ENCODE peak calls at places on chromosomes 1 and 21, in five cellular contexts. D, A, O, L and C are unnamed samples. For H3K4me1, the result is how much of the 10 kb centered on the place peaks cover.

GRCh38 chr1:155834296-155834926 is 22.6 kb downstream of the GON4L start:
- DNase-seq in O (no peak), A (no peak), L (peak), D (peak), C (no peak)

GRCh38 chr21:35467536-35467935 is 418.4 kb upstream of the RUNX1 start:
- DNase-seq in A (no peak), L (peak), O (no peak), D (no peak), C (no peak)

GRCh38 chr1:23793018-23793781 is 2.3 kb downstream of the LYPLA2 start:
- DNase-seq in D (peak), A (peak), O (no peak), L (no peak), C (no peak)

GRCh38 chr1:229940689-229941088 is 126.3 kb upstream of the GALNT2 start:
- DNase-seq in O (no peak), A (no peak), L (peak), D (no peak), C (no peak)

GRCh38 chr1:151945725-151946365 is 36.5 kb upstream of the THEM4 start:
- DNase-seq in O (peak), A (peak), D (peak), L (peak), C (peak)

GRCh38 chr1:116176306-116176789 is 65.1 kb downstream of the MAB21L3 start:
- DNase-seq in A (no peak), D (no peak), O (no peak), L (no peak), C (no peak)

GRCh38 chr1:176522310-176522846 is 59.4 kb downstream of the PAPPA2 start:
- DNase-seq in D (no peak), A (no peak), L (no peak), O (no peak), C (no peak)

GRCh38 chr1:246210751-246211150 is 296.3 kb downstream of the SMYD3 start:
- DNase-seq in O (no peak), D (no peak), L (no peak), A (no peak), C (no peak)

GRCh38 chr21:42862123-42862475 is 17.2 kb downstream of the WDR4 start:
- DNase-seq in D (no peak), L (no peak), O (no peak), A (no peak), C (no peak)

GRCh38 chr21:37045139-37045538 is 27.7 kb downstream of the PIGP start:
- DNase-seq in A (no peak), L (no peak), O (no peak), D (no peak), C (no peak)

GRCh38 chr1:30036229-30036547 is 687.2 kb downstream of the MATN1 start:
- DNase-seq in A (no peak), L (no peak), O (no peak), D (no peak), C (no peak)

GRCh38 chr1:151540982-151541377 is 871 bp downstream of the TUFT1 start:
- DNase-seq in D (no peak), A (peak), L (no peak), O (peak), C (no peak)

GRCh38 chr1:99674665-99675064 is 28.8 kb downstream of the PALMD start:
- DNase-seq in O (no peak), A (no peak), L (peak), D (no peak), C (no peak)

GRCh38 chr1:229637746-229638145 is 11.7 kb downstream of the URB2 start:
- DNase-seq in L (no peak), A (no peak), O (no peak), D (no peak), C (no peak)

GRCh38 chr1:224726783-224727182 is 110.7 kb downstream of the CNIH3 start:
- DNase-seq in O (peak), A (no peak), L (peak), D (peak), C (peak)

GRCh38 chr21:27817061-27817460 is 850.2 kb upstream of the ADAMTS5 start:
- DNase-seq in O (no peak), A (no peak), L (no peak), D (no peak), C (no peak)

GRCh38 chr1:29428216-29428615 is 191.9 kb downstream of the PTPRU start:
- DNase-seq in A (no peak), D (no peak), L (no peak), O (no peak), C (no peak)

GRCh38 chr21:41961282-41961701 is 7.5 kb upstream of the C2CD2 start:
- DNase-seq in D (peak), O (no peak), L (peak), A (no peak), C (no peak)

GRCh38 chr1:75786901-75787455 is 922 bp downstream of the RABGGTB start:
- DNase-seq in D (no peak), O (no peak), A (no peak), L (no peak), C (no peak)

GRCh38 chr1:10283318-10283984 is 73.1 kb downstream of the KIF1B start:
- DNase-seq in A (no peak), L (no peak), O (no peak), D (no peak), C (peak)

GRCh38 chr21:43283136-43283924 is 114.5 kb downstream of the CRYAA start:
- DNase-seq in L (no peak), O (peak), D (no peak), A (no peak), C (no peak)

GRCh38 chr1:59947047-59947938 is 20.7 kb upstream of the CYP2J2 start:
- DNase-seq in A (peak), L (peak), D (peak), O (peak), C (peak)

GRCh38 chr1:201025571-201026002 is 2.1 kb upstream of the KIF21B start:
- DNase-seq in O (no peak), L (peak), A (no peak), D (peak), C (no peak)

GRCh38 chr1:11929849-11930248 is 3.6 kb upstream of the KIAA2013 start:
- DNase-seq in L (peak), D (peak), O (peak), A (peak), C (peak)

GRCh38 chr21:31184462-31184861 is 146.2 kb upstream of the KRTAP19-8 start:
- DNase-seq in D (no peak), L (no peak), A (no peak), O (no peak), C (no peak)

GRCh38 chr21:26366781-26367180 is 196.2 kb upstream of the APP start:
- DNase-seq in D (no peak), L (no peak), A (no peak), O (no peak), C (no peak)

GRCh38 chr1:184882649-184883303 is 91.5 kb downstream of the NIBAN1 start:
- DNase-seq in A (no peak), L (no peak), O (no peak), D (no peak), C (no peak)

GRCh38 chr1:50181027-50181663 is 72.4 kb downstream of the ELAVL4 start:
- DNase-seq in A (no peak), L (no peak), O (no peak), D (no peak), C (peak)

GRCh38 chr1:151512801-151513625 is 1.8 kb downstream of the CGN start:
- DNase-seq in D (no peak), O (no peak), A (peak), L (no peak), C (no peak)

GRCh38 chr1:116515702-116516101 is 55.1 kb downstream of the CD58 start:
- DNase-seq in L (no peak), D (no peak), O (no peak), A (no peak), C (no peak)

GRCh38 chr1:14794136-14794768 is 195.8 kb downstream of the KAZN start:
- DNase-seq in A (no peak), L (no peak), D (no peak), O (no peak), C (no peak)

GRCh38 chr1:3992103-3992556 is 92.1 kb upstream of the C1orf174 start:
- DNase-seq in A (no peak), D (no peak), L (peak), O (no peak), C (no peak)

GRCh38 chr1:47491341-47491753 is 53.5 kb downstream of the FOXD2 start:
- DNase-seq in O (no peak), A (no peak), L (no peak), D (no peak), C (no peak)

GRCh38 chr1:229230136-229230892 is 40.6 kb upstream of the RAB4A start:
- DNase-seq in L (no peak), D (no peak), A (no peak), O (peak), C (no peak)

GRCh38 chr1:157137773-157138219 is 399 bp downstream of the ETV3 start:
- DNase-seq in O (no peak), A (no peak), D (no peak), L (no peak), C (no peak)

GRCh38 chr1:180851995-180852887 is 60.5 kb upstream of the KIAA1614 start:
- DNase-seq in L (no peak), D (no peak), A (no peak), O (no peak), C (no peak)
- H3K27ac ChIP-seq in L (no peak), D (no peak), A (no peak), O (no peak), C (no peak)

GRCh38 chr1:183483224-183483623 is 10.9 kb downstream of the SMG7 start:
- DNase-seq in O (no peak), D (no peak), L (no peak), A (no peak), C (no peak)

GRCh38 chr1:183487686-183488442 is 15.6 kb downstream of the SMG7 start:
- DNase-seq in O (no peak), D (no peak), A (no peak), L (no peak), C (no peak)

GRCh38 chr1:183480971-183481431 is 8.7 kb downstream of the SMG7 start:
- DNase-seq in A (no peak), L (peak), O (no peak), D (no peak), C (no peak)

DNA sequence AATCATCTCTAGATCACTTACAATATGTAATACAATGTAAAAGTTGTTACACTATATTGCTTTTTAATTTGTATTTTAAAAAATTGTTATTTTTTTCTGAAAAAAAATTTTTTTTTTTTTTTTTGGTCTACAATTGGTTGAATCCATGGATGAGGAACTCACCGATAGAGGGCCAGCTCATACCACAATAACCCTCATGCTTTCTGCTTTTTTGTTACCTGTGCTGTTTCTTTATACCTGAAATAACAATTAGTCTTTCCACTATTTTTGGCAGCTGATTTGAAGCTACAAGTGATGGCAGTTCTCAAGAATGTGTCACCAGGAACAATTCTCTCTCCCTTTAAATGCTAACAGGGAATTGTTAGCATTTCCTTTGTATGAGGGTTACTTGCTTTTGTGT is 12.0 kb downstream of the SMG7 start:
- DNase-seq in A (no peak), D (no peak), O (no peak), L (no peak), C (no peak)
- TF ChIP-seq CTCF in A (peak), D (peak), O (no peak), L (peak), C (no peak)

GRCh38 chr1:18929686-18930085 is 26.8 kb downstream of the IFFO2 start:
- DNase-seq in O (no peak), L (peak), A (no peak), D (peak), C (no peak)

GRCh38 chr1:18932879-18933278 is 23.6 kb downstream of the IFFO2 start:
- DNase-seq in O (no peak), A (no peak), L (no peak), D (no peak), C (no peak)

GRCh38 chr1:18934205-18935000 is 22.1 kb downstream of the IFFO2 start:
- DNase-seq in O (no peak), A (no peak), D (no peak), L (no peak), C (no peak)

GRCh38 chr1:18931731-18932130 is 24.7 kb downstream of the IFFO2 start:
- DNase-seq in A (no peak), D (no peak), O (no peak), L (no peak), C (no peak)

GRCh38 chr1:18932387-18932786 is 24.1 kb downstream of the IFFO2 start:
- DNase-seq in O (no peak), A (no peak), L (peak), D (no peak), C (no peak)
- H3K4me1 ChIP-seq in O (under half), A (half or more), L (under half), D (under half), C (under half)

GRCh38 chr1:39107891-39108290 is 81.7 kb downstream of the NDUFS5 start:
- DNase-seq in A (no peak), D (peak), O (no peak), L (no peak), C (no peak)
- H3K27ac ChIP-seq in A (peak), D (no peak), O (peak), L (peak), C (peak)

DNA sequence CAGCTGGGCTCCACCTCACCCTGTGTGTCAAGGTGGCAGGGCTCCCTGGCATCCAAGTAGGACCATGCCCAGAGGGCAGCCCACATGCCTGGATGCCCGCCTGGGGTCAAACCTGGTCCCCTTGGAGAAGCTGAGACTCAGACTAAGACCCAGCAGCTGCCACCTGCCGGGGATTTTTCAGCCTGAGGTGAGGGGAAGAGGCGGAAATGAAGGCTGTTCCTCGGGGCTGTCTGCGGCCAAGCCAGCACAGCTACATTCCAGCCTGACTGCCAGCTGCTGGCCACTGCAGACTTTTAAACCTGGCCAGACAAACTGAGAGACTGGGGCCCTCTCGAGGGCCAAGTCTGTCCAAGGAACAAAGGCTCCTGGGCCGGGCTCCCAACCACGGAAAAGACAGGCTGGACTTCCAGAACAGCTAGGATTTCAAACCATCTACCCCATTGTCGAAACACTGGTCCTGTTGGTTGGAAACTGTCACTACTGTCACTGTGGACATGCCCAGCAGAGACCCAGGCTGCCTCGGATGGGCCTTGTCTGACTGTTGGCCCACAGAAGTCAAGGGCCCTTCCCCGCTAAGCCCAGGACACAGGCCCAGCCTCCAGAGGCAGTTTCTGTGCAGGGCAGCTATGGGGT is 21.9 kb upstream of the PLEKHG5 start:
- DNase-seq in D (no peak), O (no peak), A (no peak), L (no peak), C (peak)
- TF ChIP-seq CTCF in D (no peak), O (no peak), A (no peak), L (no peak), C (no peak)

DNA sequence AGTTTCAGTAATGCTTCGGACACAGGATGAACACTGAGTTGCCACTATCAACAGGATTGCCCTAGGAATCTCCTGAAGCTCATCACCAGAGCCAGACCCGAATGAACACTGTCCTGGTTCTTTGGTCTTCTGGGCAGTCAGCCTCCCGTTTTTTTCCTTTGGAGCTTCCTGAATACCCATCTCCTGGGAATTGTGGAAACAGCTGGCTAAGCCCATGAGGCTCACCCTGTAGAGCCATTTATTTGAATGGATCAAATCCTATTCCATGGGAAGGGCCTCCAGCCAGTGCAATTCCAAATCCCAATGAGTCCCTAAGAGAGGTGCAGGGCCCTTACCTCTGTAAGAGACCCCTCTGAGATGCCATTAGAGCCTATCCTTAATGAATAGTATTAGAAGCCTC is 5.9 kb downstream of the RCSD1 start:
- DNase-seq in L (no peak), D (no peak), A (no peak), O (no peak), C (no peak)
- H3K4me1 ChIP-seq in L (under half), D (under half), A (under half), O (half or more), C (half or more)

DNA sequence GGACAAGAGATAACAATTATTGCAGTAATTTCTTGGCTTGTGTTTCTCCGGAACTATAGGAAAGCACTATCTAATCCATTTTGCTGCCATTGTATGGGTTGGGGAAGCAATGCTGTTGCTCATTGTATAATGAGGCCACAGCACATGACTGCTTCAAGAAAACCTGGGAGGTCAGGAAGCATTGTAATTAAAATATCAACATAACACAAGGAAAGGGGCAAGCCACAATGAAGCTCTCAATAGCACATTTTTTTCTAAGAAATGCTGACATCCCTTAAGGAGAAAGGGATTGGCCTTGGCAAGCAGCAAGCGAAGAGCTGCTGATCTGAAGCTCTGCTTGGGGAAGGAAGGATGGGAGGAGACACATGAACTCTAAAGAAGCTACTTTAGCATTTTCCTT is 44.0 kb downstream of the PLPP3 start:
- DNase-seq in A (no peak), L (no peak), O (no peak), D (no peak), C (no peak)
- H3K27ac ChIP-seq in A (peak), L (no peak), O (no peak), D (no peak), C (no peak)

GRCh38 chr1:89022167-89022959 is at the start of gene GBP3:
- DNase-seq in L (peak), A (no peak), O (no peak), D (peak), C (no peak)
- TF ChIP-seq CTCF in L (no peak), A (no peak), O (no peak), D (no peak), C (no peak)

GRCh38 chr1:162711066-162711465 is 78.8 kb downstream of the DDR2 start:
- DNase-seq in D (no peak), O (no peak), A (no peak), L (peak), C (no peak)
- H3K4me1 ChIP-seq in D (under half), O (under half), A (under half), L (under half), C (under half)

GRCh38 chr1:93904228-93904627 is 5.0 kb downstream of the GCLM start:
- DNase-seq in L (no peak), D (peak), A (no peak), O (no peak), C (no peak)

GRCh38 chr1:93900723-93901504 is 8.3 kb downstream of the GCLM start:
- DNase-seq in L (no peak), A (no peak), D (no peak), O (no peak), C (no peak)

GRCh38 chr1:93905051-93905450 is 4.2 kb downstream of the GCLM start:
- DNase-seq in D (peak), L (peak), O (no peak), A (no peak), C (no peak)

GRCh38 chr1:93899543-93900207 is 9.6 kb downstream of the GCLM start:
- DNase-seq in D (no peak), O (no peak), L (no peak), A (no peak), C (no peak)
- H3K27ac ChIP-seq in D (no peak), O (no peak), L (no peak), A (no peak), C (no peak)